ENCODE peak calls at places on chromosomes 6 and 20, in eight cellular contexts. One of them, this sample, is unnamed.

GRCh38 chr6:163872335-163872734 is 457.8 kb downstream of the QKI start:
- DNase-seq in gastrocnemius medialis: no peak
- DNase-seq in prostate gland: peak
- DNase-seq in SJSA1: no peak
- DNase-seq in psoas muscle: no peak
- DNase-seq in cardiac fibroblast: peak
- DNase-seq in mammary epithelial cell: no peak
- DNase-seq in uterus: no peak
- DNase-seq in this sample: peak

GRCh38 chr6:36128793-36129192 is 1.5 kb upstream of the MAPK13 start:
- DNase-seq in gastrocnemius medialis: no peak
- DNase-seq in prostate gland: no peak
- DNase-seq in SJSA1: no peak
- DNase-seq in psoas muscle: no peak
- DNase-seq in cardiac fibroblast: no peak
- DNase-seq in mammary epithelial cell: no peak
- DNase-seq in uterus: no peak
- DNase-seq in this sample: no peak

GRCh38 chr6:80179691-80180090 is 73.2 kb downstream of the BCKDHB start:
- DNase-seq in gastrocnemius medialis: no peak
- DNase-seq in prostate gland: no peak
- DNase-seq in SJSA1: no peak
- DNase-seq in psoas muscle: no peak
- DNase-seq in cardiac fibroblast: no peak
- DNase-seq in mammary epithelial cell: no peak
- DNase-seq in uterus: no peak
- DNase-seq in this sample: peak

GRCh38 chr20:5181955-5182354 is 55.1 kb downstream of the CDS2 start:
- DNase-seq in gastrocnemius medialis: no peak
- DNase-seq in prostate gland: no peak
- DNase-seq in SJSA1: no peak
- DNase-seq in psoas muscle: no peak
- DNase-seq in cardiac fibroblast: peak
- DNase-seq in mammary epithelial cell: peak
- DNase-seq in uterus: no peak
- DNase-seq in this sample: peak

GRCh38 chr20:4014031-4014474 is 1.3 kb downstream of the RNF24 start:
- DNase-seq in gastrocnemius medialis: no peak
- DNase-seq in prostate gland: peak
- DNase-seq in SJSA1: no peak
- DNase-seq in psoas muscle: no peak
- DNase-seq in cardiac fibroblast: peak
- DNase-seq in mammary epithelial cell: peak
- DNase-seq in uterus: peak
- DNase-seq in this sample: peak

GRCh38 chr6:158897236-158897635 is 78.1 kb upstream of the EZR start:
- DNase-seq in gastrocnemius medialis: no peak
- DNase-seq in prostate gland: peak
- DNase-seq in SJSA1: no peak
- DNase-seq in psoas muscle: no peak
- DNase-seq in cardiac fibroblast: no peak
- DNase-seq in mammary epithelial cell: peak
- DNase-seq in uterus: no peak
- DNase-seq in this sample: peak

GRCh38 chr6:39389372-39389767 is 66.9 kb upstream of the KCNK16 start:
- DNase-seq in gastrocnemius medialis: no peak
- DNase-seq in prostate gland: no peak
- DNase-seq in SJSA1: no peak
- DNase-seq in psoas muscle: no peak
- DNase-seq in cardiac fibroblast: peak
- DNase-seq in mammary epithelial cell: no peak
- DNase-seq in uterus: no peak
- DNase-seq in this sample: no peak

GRCh38 chr6:9482030-9482731 is 932.7 kb downstream of the TFAP2A start:
- DNase-seq in gastrocnemius medialis: no peak
- DNase-seq in prostate gland: no peak
- DNase-seq in SJSA1: peak
- DNase-seq in psoas muscle: no peak
- DNase-seq in cardiac fibroblast: peak
- DNase-seq in mammary epithelial cell: peak
- DNase-seq in uterus: no peak
- DNase-seq in this sample: peak

GRCh38 chr20:42435230-42435629 is 754.5 kb downstream of the PTPRT start:
- DNase-seq in gastrocnemius medialis: no peak
- DNase-seq in prostate gland: no peak
- DNase-seq in SJSA1: no peak
- DNase-seq in psoas muscle: no peak
- DNase-seq in cardiac fibroblast: no peak
- DNase-seq in mammary epithelial cell: no peak
- DNase-seq in uterus: no peak
- DNase-seq in this sample: no peak

GRCh38 chr6:99434702-99435530 is 9.8 kb upstream of the PNISR start:
- DNase-seq in gastrocnemius medialis: no peak
- DNase-seq in prostate gland: no peak
- DNase-seq in SJSA1: no peak
- DNase-seq in psoas muscle: no peak
- DNase-seq in cardiac fibroblast: peak
- DNase-seq in mammary epithelial cell: peak
- DNase-seq in uterus: no peak
- DNase-seq in this sample: peak

GRCh38 chr6:38179300-38179699 is 359.8 kb downstream of the ZFAND3 start:
- DNase-seq in gastrocnemius medialis: no peak
- DNase-seq in prostate gland: no peak
- DNase-seq in SJSA1: no peak
- DNase-seq in psoas muscle: no peak
- DNase-seq in cardiac fibroblast: no peak
- DNase-seq in mammary epithelial cell: no peak
- DNase-seq in uterus: no peak
- DNase-seq in this sample: no peak

GRCh38 chr6:54053893-54054391 is 57.3 kb upstream of the MLIP start:
- DNase-seq in gastrocnemius medialis: peak
- DNase-seq in prostate gland: peak
- DNase-seq in SJSA1: peak
- DNase-seq in psoas muscle: peak
- DNase-seq in cardiac fibroblast: peak
- DNase-seq in mammary epithelial cell: peak
- DNase-seq in uterus: no peak
- DNase-seq in this sample: peak

GRCh38 chr6:22732186-22732970 is 163.0 kb downstream of the HDGFL1 start:
- DNase-seq in gastrocnemius medialis: no peak
- DNase-seq in prostate gland: no peak
- DNase-seq in SJSA1: no peak
- DNase-seq in psoas muscle: no peak
- DNase-seq in cardiac fibroblast: no peak
- DNase-seq in mammary epithelial cell: no peak
- DNase-seq in uterus: no peak
- DNase-seq in this sample: no peak

GRCh38 chr6:45838996-45839395 is 176.7 kb downstream of the CLIC5 start:
- DNase-seq in gastrocnemius medialis: no peak
- DNase-seq in prostate gland: no peak
- DNase-seq in SJSA1: no peak
- DNase-seq in psoas muscle: no peak
- DNase-seq in cardiac fibroblast: no peak
- DNase-seq in mammary epithelial cell: no peak
- DNase-seq in uterus: no peak
- DNase-seq in this sample: no peak

DNA sequence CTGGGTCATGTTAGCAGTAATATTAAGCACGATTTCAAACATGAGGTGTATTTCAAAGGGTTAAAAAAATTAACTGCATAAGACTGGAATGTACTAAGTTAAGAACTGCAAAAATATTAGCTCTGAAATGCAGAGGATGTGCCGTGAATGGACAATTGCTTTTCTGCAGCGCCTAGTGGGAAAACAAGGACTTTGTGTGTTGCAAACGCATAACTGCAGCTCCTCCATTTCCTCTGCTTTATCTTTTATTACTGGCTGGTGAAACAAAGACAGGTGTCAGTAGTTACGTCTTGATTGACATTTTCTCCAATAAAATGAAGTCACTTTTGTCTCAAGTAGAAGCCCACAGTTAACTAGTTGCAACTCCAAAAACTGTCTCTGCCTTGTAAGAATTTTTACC is 1.7 kb downstream of the PDE7B start:
- DNase-seq in gastrocnemius medialis: no peak
- DNase-seq in prostate gland: no peak
- DNase-seq in SJSA1: no peak
- DNase-seq in psoas muscle: no peak
- DNase-seq in cardiac fibroblast: peak
- DNase-seq in mammary epithelial cell: no peak
- DNase-seq in uterus: no peak
- DNase-seq in this sample: no peak
- H3K4me3 ChIP-seq in gastrocnemius medialis: peak
- H3K4me3 ChIP-seq in prostate gland: no peak
- H3K4me3 ChIP-seq in SJSA1: no peak
- H3K4me3 ChIP-seq in psoas muscle: peak
- H3K4me3 ChIP-seq in cardiac fibroblast: peak
- H3K4me3 ChIP-seq in mammary epithelial cell: no peak
- H3K4me3 ChIP-seq in uterus: peak
- H3K4me3 ChIP-seq in this sample: peak

DNA sequence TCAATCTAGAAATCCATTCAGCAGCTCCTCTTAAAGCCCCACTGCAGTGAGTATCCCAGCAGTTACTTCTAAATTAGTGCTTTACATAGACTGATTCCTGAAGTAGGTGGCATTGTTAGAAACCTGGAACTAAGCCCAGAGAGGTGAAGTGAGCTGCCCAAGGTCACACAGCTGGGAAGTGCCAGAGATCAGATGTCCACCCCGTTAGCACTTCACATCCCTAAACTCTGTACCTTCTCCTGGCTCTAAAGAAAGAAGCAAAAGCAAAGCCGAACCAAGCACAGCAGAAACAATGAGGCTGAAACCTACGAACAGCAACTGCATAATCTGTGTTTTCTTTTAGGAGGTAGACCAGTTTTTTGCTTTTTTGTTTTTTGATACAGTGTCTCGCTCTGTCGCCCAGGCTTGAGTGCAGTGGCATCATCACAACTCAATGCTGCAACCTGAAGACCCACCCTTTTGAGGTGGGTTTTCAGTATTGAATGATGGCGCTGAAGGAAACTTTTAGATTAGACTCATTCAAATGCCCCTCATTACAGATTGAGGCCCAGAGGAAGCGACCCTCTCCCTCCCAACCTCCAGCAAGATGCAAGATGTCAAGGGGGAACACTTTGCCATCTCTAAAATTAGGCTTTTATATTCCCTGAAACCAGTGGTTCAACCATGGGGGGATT is 3.2 kb upstream of the ZMYND8 start:
- DNase-seq in gastrocnemius medialis: no peak
- DNase-seq in prostate gland: no peak
- DNase-seq in SJSA1: no peak
- DNase-seq in psoas muscle: no peak
- DNase-seq in cardiac fibroblast: no peak
- DNase-seq in mammary epithelial cell: no peak
- DNase-seq in uterus: no peak
- DNase-seq in this sample: no peak
- H3K4me3 ChIP-seq in gastrocnemius medialis: peak
- H3K4me3 ChIP-seq in prostate gland: no peak
- H3K4me3 ChIP-seq in SJSA1: no peak
- H3K4me3 ChIP-seq in psoas muscle: peak
- H3K4me3 ChIP-seq in cardiac fibroblast: no peak
- H3K4me3 ChIP-seq in mammary epithelial cell: no peak
- H3K4me3 ChIP-seq in uterus: no peak
- H3K4me3 ChIP-seq in this sample: no peak

GRCh38 chr6:73481969-73482368 is 20.4 kb downstream of the MTO1 start:
- DNase-seq in gastrocnemius medialis: no peak
- DNase-seq in prostate gland: no peak
- DNase-seq in SJSA1: no peak
- DNase-seq in psoas muscle: no peak
- DNase-seq in cardiac fibroblast: no peak
- DNase-seq in mammary epithelial cell: no peak
- DNase-seq in uterus: no peak
- DNase-seq in this sample: no peak
- H3K4me3 ChIP-seq in gastrocnemius medialis: no peak
- H3K4me3 ChIP-seq in prostate gland: no peak
- H3K4me3 ChIP-seq in SJSA1: no peak
- H3K4me3 ChIP-seq in psoas muscle: no peak
- H3K4me3 ChIP-seq in cardiac fibroblast: no peak
- H3K4me3 ChIP-seq in mammary epithelial cell: no peak
- H3K4me3 ChIP-seq in uterus: no peak
- H3K4me3 ChIP-seq in this sample: no peak

GRCh38 chr6:30101939-30102700 is 10.8 kb downstream of the TRIM31 start:
- DNase-seq in gastrocnemius medialis: peak
- DNase-seq in prostate gland: peak
- DNase-seq in SJSA1: peak
- DNase-seq in psoas muscle: peak
- DNase-seq in cardiac fibroblast: peak
- DNase-seq in mammary epithelial cell: peak
- DNase-seq in uterus: peak
- DNase-seq in this sample: peak

GRCh38 chr6:30101423-30101938 is 11.4 kb downstream of the TRIM31 start:
- DNase-seq in gastrocnemius medialis: no peak
- DNase-seq in prostate gland: peak
- DNase-seq in SJSA1: no peak
- DNase-seq in psoas muscle: no peak
- DNase-seq in cardiac fibroblast: peak
- DNase-seq in mammary epithelial cell: no peak
- DNase-seq in uterus: no peak
- DNase-seq in this sample: no peak

GRCh38 chr6:30102701-30103629 is 9.9 kb downstream of the TRIM31 start:
- DNase-seq in gastrocnemius medialis: peak
- DNase-seq in prostate gland: peak
- DNase-seq in SJSA1: peak
- DNase-seq in psoas muscle: peak
- DNase-seq in cardiac fibroblast: peak
- DNase-seq in mammary epithelial cell: peak
- DNase-seq in uterus: peak
- DNase-seq in this sample: peak

GRCh38 chr6:30100154-30100553 is 12.7 kb downstream of the TRIM31 start:
- DNase-seq in gastrocnemius medialis: no peak
- DNase-seq in prostate gland: no peak
- DNase-seq in SJSA1: no peak
- DNase-seq in psoas muscle: no peak
- DNase-seq in cardiac fibroblast: no peak
- DNase-seq in mammary epithelial cell: no peak
- DNase-seq in uterus: no peak
- DNase-seq in this sample: no peak

DNA sequence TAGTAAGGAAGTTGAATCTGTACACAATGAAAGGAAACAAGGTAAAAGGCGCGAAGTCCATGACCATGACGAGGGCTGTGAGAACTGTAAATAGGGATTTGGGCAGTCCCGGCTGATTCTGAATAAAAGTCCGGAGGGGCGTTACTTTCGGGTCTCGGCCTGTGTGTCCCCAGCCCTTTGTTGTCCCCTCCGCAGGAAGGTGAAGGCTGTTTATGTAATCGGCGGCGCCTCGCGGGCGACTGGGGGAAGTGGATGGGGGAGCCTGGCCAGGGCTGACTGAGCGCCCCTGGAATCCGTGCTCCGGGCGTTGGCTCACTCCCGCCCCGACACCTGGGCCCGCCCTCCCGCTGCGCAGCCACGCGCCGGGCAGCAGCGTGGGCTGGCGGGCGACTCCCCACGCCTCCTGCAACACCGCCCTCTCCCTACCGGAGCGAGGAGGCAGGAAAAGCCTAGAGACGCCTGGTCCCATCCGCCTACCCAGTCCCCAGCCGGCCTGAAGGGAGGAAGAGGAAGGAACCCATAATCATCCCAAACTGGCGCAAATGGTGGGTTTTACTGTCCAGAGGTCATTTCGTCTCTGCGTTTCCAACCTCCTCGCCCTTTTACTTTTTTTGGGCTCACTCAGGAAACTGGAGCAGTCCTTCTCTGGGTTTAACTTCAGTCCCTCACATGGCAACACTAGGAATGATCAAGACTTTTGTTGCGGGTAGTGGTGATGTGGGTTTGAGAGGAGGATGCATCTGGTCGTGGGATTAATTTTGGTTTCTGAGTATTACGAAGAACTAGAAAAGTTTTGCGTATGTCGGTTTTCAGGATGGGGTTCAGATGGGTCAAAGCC is 12.1 kb downstream of the TRIM31 start:
- DNase-seq in gastrocnemius medialis: no peak
- DNase-seq in prostate gland: peak
- DNase-seq in SJSA1: no peak
- DNase-seq in psoas muscle: peak
- DNase-seq in cardiac fibroblast: no peak
- DNase-seq in mammary epithelial cell: peak
- DNase-seq in uterus: peak
- DNase-seq in this sample: no peak
- H3K4me3 ChIP-seq in gastrocnemius medialis: peak
- H3K4me3 ChIP-seq in prostate gland: peak
- H3K4me3 ChIP-seq in SJSA1: no peak
- H3K4me3 ChIP-seq in psoas muscle: peak
- H3K4me3 ChIP-seq in cardiac fibroblast: peak
- H3K4me3 ChIP-seq in mammary epithelial cell: peak
- H3K4me3 ChIP-seq in uterus: peak
- H3K4me3 ChIP-seq in this sample: no peak

This sample was measured in foreskin fibroblast.